ENCODE peak calls at places on chromosomes 2 and 18, in six cellular contexts. P is neural crest cell, Y is foreskin fibroblast, A is heart right ventricle, G is progenitor cell of endocrine pancreas, Z is upper lobe of left lung. C is an unnamed sample.

GRCh38 chr2:182866095-182866460 is 359 bp downstream of the FRZB start:
- DNase-seq in P (peak), Y (peak), A (no peak), G (no peak), Z (no peak), C (no peak)

GRCh38 chr18:49639643-49640361 is 77.9 kb downstream of the LIPG start:
- DNase-seq in P (no peak), Y (peak), A (no peak), G (no peak), Z (no peak), C (no peak)

GRCh38 chr2:60116167-60116870 is 437.1 kb downstream of the BCL11A start:
- DNase-seq in P (no peak), Y (no peak), A (no peak), G (no peak), Z (no peak), C (no peak)

GRCh38 chr18:55287935-55288868 is 299.8 kb downstream of the TCF4 start:
- DNase-seq in P (no peak), Y (no peak), A (no peak), G (no peak), Z (no peak), C (no peak)

GRCh38 chr2:38248246-38248645 is 128.8 kb downstream of the ATL2 start:
- DNase-seq in P (no peak), Y (no peak), A (no peak), G (no peak), Z (no peak), C (no peak)

GRCh38 chr2:65025453-65026128 is 30.6 kb upstream of the CEP68 start:
- DNase-seq in P (no peak), Y (no peak), A (no peak), G (no peak), Z (no peak), C (no peak)

GRCh38 chr2:42828487-42829416 is 36.4 kb upstream of the HAAO start:
- DNase-seq in P (peak), Y (peak), A (peak), G (peak), Z (peak), C (peak)

GRCh38 chr2:233764264-233764663 is 4.2 kb downstream of the UGT1A1 start:
- DNase-seq in P (no peak), Y (peak), A (no peak), G (no peak), Z (no peak), C (no peak)

GRCh38 chr18:74896390-74896991 is 298.8 kb downstream of the ZNF407 start:
- DNase-seq in P (no peak), Y (peak), A (peak), G (no peak), Z (peak), C (no peak)

GRCh38 chr2:218964041-218964771 is 4.7 kb downstream of the CDK5R2 start:
- DNase-seq in P (no peak), Y (peak), A (no peak), G (no peak), Z (no peak), C (no peak)

GRCh38 chr2:152617464-152618187 is 99.6 kb downstream of the PRPF40A start:
- DNase-seq in P (no peak), Y (peak), A (no peak), G (no peak), Z (no peak), C (no peak)

GRCh38 chr2:211070547-211070946 is 514.1 kb downstream of the CPS1 start:
- DNase-seq in P (no peak), Y (no peak), A (no peak), G (no peak), Z (no peak), C (no peak)

GRCh38 chr18:23662309-23663263 is at the start of gene ANKRD29:
- DNase-seq in P (peak), Y (peak), A (peak), G (peak), Z (peak), C (peak)

GRCh38 chr2:189698020-189698887 is 23.8 kb downstream of the ANKAR start:
- DNase-seq in P (no peak), Y (peak), A (peak), G (no peak), Z (peak), C (no peak)

GRCh38 chr18:45383228-45383627 is 232.0 kb upstream of the SLC14A2 start:
- DNase-seq in P (no peak), Y (no peak), A (no peak), G (no peak), Z (no peak), C (no peak)

GRCh38 chr18:45384137-45384998 is 230.9 kb upstream of the SLC14A2 start:
- DNase-seq in P (peak), Y (peak), A (peak), G (peak), Z (peak), C (peak)

DNA sequence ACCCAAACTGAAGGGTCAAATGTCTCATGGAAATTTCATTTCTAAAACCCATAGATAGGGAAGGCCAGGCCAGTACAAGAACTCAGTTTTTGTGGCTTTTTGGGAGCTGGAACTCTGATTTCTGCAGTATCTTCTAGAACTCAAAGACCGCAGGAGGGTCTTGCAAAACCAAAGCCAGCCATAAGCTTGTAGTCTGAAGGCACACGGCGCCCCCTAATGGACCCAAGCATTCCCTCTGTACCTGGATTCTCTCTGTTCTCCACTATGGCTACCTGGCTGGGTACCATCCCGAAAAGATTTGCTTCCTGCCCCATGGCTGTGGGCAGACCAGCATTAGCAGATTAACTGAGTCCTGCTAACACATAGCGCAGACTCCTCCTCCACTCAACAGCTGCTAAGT is 229.0 kb upstream of the SLC14A2 start:
- DNase-seq in P (peak), Y (peak), A (no peak), G (peak), Z (no peak), C (no peak)
- TF ChIP-seq CTCF in P (peak), Y (peak), A (no peak), G (peak), Z (no peak), C (peak)

GRCh38 chr2:120857422-120857821 is 121.8 kb downstream of the GLI2 start:
- DNase-seq in P (no peak), Y (no peak), A (no peak), G (no peak), Z (no peak), C (no peak)

GRCh38 chr2:120854766-120855530 is 119.3 kb downstream of the GLI2 start:
- DNase-seq in P (no peak), Y (no peak), A (no peak), G (no peak), Z (no peak), C (no peak)

GRCh38 chr2:120857931-120858330 is 122.3 kb downstream of the GLI2 start:
- DNase-seq in P (no peak), Y (no peak), A (no peak), G (no peak), Z (no peak), C (no peak)

GRCh38 chr2:120855855-120856405 is 120.3 kb downstream of the GLI2 start:
- DNase-seq in P (no peak), Y (no peak), A (no peak), G (no peak), Z (no peak), C (no peak)

DNA sequence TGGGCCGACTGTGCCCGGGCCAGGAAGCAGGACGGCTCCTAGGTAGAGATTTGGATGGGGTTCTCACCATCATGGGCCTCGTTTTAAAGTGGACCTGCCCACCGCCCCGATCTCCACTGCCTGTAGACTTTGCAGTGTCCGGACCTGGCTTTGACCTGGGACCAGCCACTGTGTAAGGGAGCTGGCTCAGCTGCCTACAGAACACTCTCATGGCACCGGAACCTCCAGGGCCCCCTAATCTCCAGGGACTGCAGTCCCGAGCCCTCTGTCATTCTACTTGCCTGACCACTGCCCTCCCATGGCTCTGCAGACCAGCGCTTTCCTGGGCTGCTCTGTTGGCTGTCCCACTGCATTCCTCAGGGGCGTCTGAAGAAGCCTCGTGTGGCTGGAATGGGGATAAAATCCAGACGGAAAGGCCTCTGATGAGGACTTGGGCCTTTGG is 120.8 kb downstream of the GLI2 start:
- DNase-seq in P (no peak), Y (peak), A (no peak), G (no peak), Z (no peak), C (no peak)
- TF ChIP-seq CTCF in P (peak), Y (peak), A (no peak), G (peak), Z (no peak), C (no peak)

DNA sequence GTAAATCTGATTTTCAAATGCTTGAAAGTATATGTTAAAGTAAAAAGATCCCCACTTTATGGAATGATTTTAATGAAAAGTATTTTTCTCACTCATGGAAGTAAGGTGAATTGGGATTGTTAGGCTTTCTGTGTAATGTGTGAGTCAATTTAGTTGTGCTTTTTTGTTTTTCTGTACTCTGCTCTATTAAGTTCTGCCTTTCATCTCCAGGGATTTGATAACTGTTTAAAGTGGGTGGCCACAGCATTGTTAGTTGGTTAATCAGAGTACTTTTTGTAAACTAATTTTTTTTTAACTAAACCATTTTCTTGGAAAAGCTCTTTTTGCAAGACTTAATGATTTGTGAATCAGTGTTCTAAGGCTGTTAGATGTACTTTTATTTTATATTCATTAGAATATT is 76.8 kb downstream of the ABI2 start:
- DNase-seq in P (no peak), Y (peak), A (no peak), G (no peak), Z (no peak), C (no peak)
- TF ChIP-seq CTCF in P (no peak), Y (no peak), A (no peak), G (no peak), Z (no peak), C (no peak)

GRCh38 chr2:216139884-216140283 is 30.7 kb downstream of the XRCC5 start:
- DNase-seq in P (no peak), Y (no peak), A (no peak), G (no peak), Z (peak), C (no peak)
- TF ChIP-seq CTCF in P (peak), Y (no peak), A (no peak), G (peak), Z (no peak), C (peak)

DNA sequence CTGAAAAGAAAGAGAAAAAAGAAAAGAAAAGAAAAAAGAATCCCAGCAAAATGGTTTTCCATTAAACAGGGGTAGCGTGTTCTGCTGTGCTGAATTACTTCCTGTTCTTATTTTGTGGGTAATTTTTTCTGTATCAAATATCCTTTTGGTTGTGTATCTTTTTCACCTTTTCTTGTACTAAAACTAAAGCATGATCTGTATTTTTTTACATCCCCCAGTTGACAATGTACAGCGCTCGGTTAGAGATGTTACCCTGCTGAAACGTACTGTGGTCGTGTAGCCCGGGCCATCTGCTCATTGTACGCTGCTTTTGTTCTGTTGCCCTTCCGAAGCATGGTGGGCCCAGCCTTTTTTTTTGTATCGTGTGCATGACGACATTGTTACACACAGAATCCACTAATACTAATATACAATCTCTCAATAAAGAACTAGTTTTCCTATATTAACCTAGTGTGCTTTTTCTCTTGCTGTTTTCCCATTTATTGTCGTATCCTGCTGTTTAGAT is 233.1 kb downstream of the HAUS1 start:
- DNase-seq in P (no peak), Y (no peak), A (no peak), G (no peak), Z (no peak), C (no peak)
- TF ChIP-seq CTCF in P (no peak), Y (no peak), A (no peak), G (no peak), Z (no peak), C (no peak)

DNA sequence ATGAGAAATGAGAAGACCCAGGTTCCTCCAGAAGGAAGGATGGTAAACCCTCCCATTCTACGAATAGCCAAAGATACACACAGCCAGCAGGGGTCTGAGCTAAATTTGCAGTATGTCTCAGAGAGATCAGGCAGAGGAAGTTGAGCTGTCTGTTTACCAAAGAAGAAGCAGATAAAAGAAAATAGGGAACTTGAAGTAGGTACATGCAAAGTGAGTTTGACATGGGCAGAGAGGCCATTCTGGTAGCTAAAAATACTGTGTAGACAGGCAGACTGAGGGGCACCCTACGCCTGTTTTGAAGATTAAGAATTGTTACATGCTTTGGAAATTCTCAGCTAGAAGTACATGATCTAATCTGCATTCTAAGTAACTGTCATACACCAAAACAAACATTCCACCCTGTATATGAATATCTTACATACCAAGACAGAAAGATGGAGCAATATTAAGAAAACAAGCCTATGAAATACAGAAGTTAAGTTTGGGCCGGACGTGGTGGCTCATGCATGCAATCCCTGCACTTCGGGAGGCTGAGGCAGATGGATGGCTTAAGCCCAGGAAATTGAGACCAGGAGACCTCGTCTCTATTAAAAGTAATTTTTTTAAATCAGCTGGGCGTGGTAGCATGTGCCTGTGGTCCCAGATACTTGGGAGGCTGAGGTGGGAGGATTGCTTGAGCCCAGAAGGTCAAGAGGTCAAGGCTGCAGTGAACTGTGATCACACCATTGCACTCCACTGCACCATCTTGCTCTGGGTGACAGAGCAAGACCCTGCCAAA is 157.9 kb downstream of the ANKRD44 start:
- DNase-seq in P (no peak), Y (peak), A (no peak), G (no peak), Z (no peak), C (no peak)
- TF ChIP-seq CTCF in P (no peak), Y (no peak), A (no peak), G (no peak), Z (no peak), C (no peak)